ENCODE peak calls at places on chromosomes 13 and 19, in six cellular contexts. R is progenitor cell of endocrine pancreas, Z is IMR-90, J is fibroblast of lung, V is fibroblast of mammary gland, A is heart right ventricle. F is an unnamed sample.
A peak's percentile ranks its signal among the peaks of the same experiment; 100 is the strongest.

GRCh38 chr19:58381460-58382220 is 810 bp upstream of the ZNF837 start:
- DNase-seq in R (no peak), Z (no peak), J (no peak), V (no peak), A (no peak), F (no peak)

GRCh38 chr13:91017031-91017668 is 330.3 kb upstream of the MIR17HG start:
- DNase-seq in R (peak; percentile 20), Z (peak; percentile 9), J (peak; percentile 27), V (peak; percentile 30), A (no peak), F (no peak)

GRCh38 chr19:2015611-2015950 is at the start of gene BTBD2:
- DNase-seq in R (no peak), Z (peak; percentile 84), J (peak; percentile 84), V (peak; percentile 90), A (peak; percentile 66), F (no peak)

GRCh38 chr19:35754365-35755139 is 2.3 kb downstream of the HSPB6 start:
- DNase-seq in R (no peak), Z (no peak), J (no peak), V (peak; percentile 12), A (no peak), F (no peak)

GRCh38 chr19:49767380-49767779 is 579 bp downstream of the AP2A1 start:
- DNase-seq in R (no peak), Z (no peak), J (no peak), V (no peak), A (no peak), F (no peak)

GRCh38 chr13:94996445-94996844 is 284.1 kb upstream of the SOX21 start:
- DNase-seq in R (no peak), Z (no peak), J (no peak), V (no peak), A (no peak), F (no peak)

GRCh38 chr13:46595136-46595917 is 42.4 kb downstream of the LRCH1 start:
- DNase-seq in R (no peak), Z (peak; percentile 60), J (peak; percentile 49), V (peak; percentile 55), A (no peak), F (no peak)

GRCh38 chr13:109569938-109570711 is 216.3 kb downstream of the IRS2 start:
- DNase-seq in R (no peak), Z (no peak), J (no peak), V (no peak), A (no peak), F (no peak)

GRCh38 chr13:95535243-95535642 is 17.3 kb upstream of the CLDN10 start:
- DNase-seq in R (no peak), Z (peak; percentile 73), J (peak; percentile 92), V (peak; percentile 91), A (no peak), F (peak; percentile 86)

GRCh38 chr19:41889896-41890295 is 6.9 kb downstream of the ARHGEF1 start:
- DNase-seq in R (no peak), Z (no peak), J (no peak), V (no peak), A (no peak), F (no peak)

GRCh38 chr19:41888926-41889325 is 5.9 kb downstream of the ARHGEF1 start:
- DNase-seq in R (no peak), Z (no peak), J (no peak), V (no peak), A (no peak), F (no peak)

GRCh38 chr19:41886761-41887710 is 4.1 kb downstream of the ARHGEF1 start:
- DNase-seq in R (no peak), Z (no peak), J (no peak), V (no peak), A (no peak), F (no peak)

GRCh38 chr19:41883821-41884733 is 1.1 kb downstream of the ARHGEF1 start:
- DNase-seq in R (peak; percentile 85), Z (peak; percentile 96), J (peak; percentile 97), V (peak; percentile 94), A (peak; percentile 95), F (peak; percentile 52)

DNA sequence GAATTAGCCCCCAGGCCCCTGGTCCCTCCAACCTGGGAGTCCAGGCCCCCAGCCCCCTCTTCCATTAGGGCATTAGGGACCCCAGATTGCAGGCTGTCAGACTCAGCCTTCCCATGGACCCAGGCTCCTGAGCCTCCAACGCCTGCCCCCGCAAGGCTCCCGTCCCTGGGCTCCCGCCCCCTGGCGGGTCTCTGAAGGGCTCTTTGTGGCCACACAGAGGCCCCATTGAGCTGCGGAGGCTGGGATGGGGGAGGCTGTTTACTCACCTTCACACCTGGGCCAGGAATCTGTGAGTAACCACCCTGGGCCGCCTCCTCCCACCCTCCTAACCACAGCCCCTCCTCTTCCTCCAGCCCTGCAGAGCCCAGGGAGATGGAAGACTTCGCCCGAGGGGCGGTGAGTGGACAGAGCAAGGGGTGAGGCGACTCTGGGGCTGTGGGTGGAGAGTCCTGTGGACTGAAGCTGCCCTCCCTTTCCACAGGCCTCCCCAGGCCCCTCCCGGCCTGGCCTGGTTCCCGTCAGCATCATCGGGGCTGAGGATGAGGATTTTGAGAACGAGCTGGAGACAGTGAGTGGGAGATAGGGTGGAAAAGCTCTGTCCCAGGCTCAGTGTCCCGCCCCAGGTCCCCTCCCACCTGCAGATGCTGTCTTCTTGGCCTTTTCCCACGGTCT is 4.9 kb downstream of the ARHGEF1 start:
- DNase-seq in R (peak; percentile 78), Z (peak; percentile 64), J (peak; percentile 90), V (peak; percentile 20), A (no peak), F (no peak)
- TF ChIP-seq CTCF in R (peak; percentile 57), Z (no peak), J (no peak), V (no peak), A (no peak), F (peak; percentile 14)

GRCh38 chr19:6735181-6735891 is 2.0 kb downstream of the GPR108 start:
- DNase-seq in R (no peak), Z (no peak), J (no peak), V (peak; percentile 14), A (no peak), F (no peak)
- TF ChIP-seq CTCF in R (no peak), Z (no peak), J (no peak), V (no peak), A (no peak), F (no peak)

DNA sequence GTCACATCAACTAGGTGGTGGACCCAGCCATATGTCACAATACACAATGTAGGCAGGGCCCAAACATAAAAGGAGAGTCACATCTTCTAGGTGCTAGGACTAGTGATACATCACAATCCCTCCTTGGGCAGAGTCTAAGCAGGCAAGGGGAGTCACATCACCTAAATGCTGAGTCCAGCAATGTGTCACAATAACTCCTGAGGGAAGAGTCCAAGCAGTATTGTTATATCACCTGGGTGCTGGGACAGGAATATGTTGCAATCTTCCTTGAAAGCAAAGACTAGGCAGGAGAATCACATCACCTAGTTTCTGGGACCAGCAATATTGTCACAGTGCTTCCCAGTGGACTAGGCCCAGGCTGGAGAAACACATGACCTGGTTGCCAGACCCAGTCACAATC is 29.4 kb upstream of the ZNF729 start:
- DNase-seq in R (no peak), Z (no peak), J (no peak), V (no peak), A (no peak), F (no peak)
- TF ChIP-seq CTCF in R (no peak), Z (no peak), J (no peak), V (no peak), A (no peak), F (no peak)

GRCh38 chr19:11528551-11529341 is at the start of gene ECSIT:
- DNase-seq in R (peak; percentile 88), Z (peak; percentile 98), J (peak; percentile 98), V (peak; percentile 99), A (peak; percentile 96), F (peak; percentile 92)

GRCh38 chr19:11535792-11536595 is 2.7 kb upstream of the CNN1 start:
- DNase-seq in R (peak; percentile 86), Z (peak; percentile 88), J (peak; percentile 82), V (peak; percentile 81), A (peak; percentile 94), F (no peak)

GRCh38 chr19:11534538-11534937 is 4.1 kb upstream of the CNN1 start:
- DNase-seq in R (no peak), Z (no peak), J (no peak), V (no peak), A (no peak), F (no peak)

DNA sequence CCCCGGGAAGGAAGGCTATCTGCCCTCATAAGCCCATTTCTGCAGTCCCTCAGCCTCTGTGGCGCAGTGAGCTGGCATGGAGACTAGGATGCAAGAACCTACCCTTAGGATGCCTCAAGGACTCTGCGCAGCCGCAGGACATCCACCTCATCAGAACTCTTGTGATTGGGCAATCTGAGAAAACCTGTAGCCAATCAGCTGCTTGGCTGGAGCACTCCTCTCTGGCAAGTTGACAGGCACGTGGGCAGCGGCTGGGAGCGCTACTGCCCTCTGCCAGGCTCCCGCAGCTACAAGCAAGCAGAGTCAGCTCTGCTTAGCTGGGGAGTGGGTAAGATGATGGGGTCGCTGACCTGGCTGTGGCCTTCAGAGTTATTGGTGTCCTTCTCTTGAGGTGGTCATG is 1.5 kb upstream of the ECSIT start:
- DNase-seq in R (no peak), Z (peak; percentile 78), J (peak; percentile 82), V (peak; percentile 90), A (peak; percentile 74), F (peak; percentile 59)
- TF ChIP-seq CTCF in R (peak; percentile 16), Z (peak; percentile 34), J (peak; percentile 32), V (peak; percentile 31), A (no peak), F (peak; percentile 44)

DNA sequence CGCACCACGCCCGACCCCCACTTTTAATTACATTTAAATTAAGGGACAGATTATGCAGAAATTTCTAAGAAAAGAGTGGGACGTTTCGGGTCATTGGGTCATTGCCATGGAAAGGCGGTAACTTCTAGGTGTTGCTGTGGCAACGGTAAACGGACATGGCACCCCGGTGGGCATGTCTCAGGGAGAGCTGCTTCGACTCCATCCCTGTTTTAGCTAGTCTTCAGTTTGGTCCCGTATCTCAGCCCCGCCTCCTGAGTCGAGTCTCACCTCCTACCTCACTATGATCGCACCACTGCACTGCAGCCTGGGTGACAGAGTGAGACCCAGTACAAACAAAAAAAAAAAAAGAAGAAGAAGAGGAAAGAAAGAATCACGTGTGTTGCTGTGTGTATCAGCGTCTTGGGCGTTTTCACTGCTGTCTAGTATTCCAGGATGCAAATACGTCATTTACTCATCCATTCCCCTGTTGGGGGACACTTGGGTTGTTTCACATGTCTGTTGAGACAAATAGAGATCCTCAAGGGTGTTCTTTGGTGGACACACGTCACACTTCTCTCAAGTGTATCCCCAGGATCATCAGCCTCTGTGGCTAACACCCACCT is 41.7 kb downstream of the CELF5 start:
- DNase-seq in R (no peak), Z (no peak), J (no peak), V (no peak), A (no peak), F (no peak)
- TF ChIP-seq CTCF in R (no peak), Z (no peak), J (no peak), V (no peak), A (no peak), F (no peak)

GRCh38 chr13:29509999-29510586 is 85.4 kb downstream of the SLC7A1 start:
- DNase-seq in R (no peak), Z (peak; percentile 57), J (peak; percentile 69), V (peak; percentile 68), A (no peak), F (no peak)
- TF ChIP-seq CTCF in R (no peak), Z (no peak), J (no peak), V (no peak), A (no peak), F (no peak)